ENCODE peak calls at places on chromosomes 6 and 20, in ten cellular contexts. One of them, this sample, is unnamed. For H3K36me3, the result is how much of the 10 kb centered on the place peaks cover.

GRCh38 chr6:129705212-129705611 is 4.8 kb downstream of the ARHGAP18 start:
- DNase-seq in spleen: no peak
- DNase-seq in sigmoid colon: no peak
- DNase-seq in suprapubic skin: no peak
- DNase-seq in breast epithelium: no peak
- DNase-seq in K562: peak
- DNase-seq in HCT116: no peak
- DNase-seq in endothelial cell of umbilical vein: no peak
- DNase-seq in stomach: no peak
- DNase-seq in H1: no peak
- DNase-seq in this sample: no peak

GRCh38 chr6:127319686-127320085 is 23.7 kb downstream of the ECHDC1 start:
- DNase-seq in suprapubic skin: no peak
- DNase-seq in sigmoid colon: no peak
- DNase-seq in stomach: no peak
- DNase-seq in H1: no peak
- DNase-seq in HCT116: no peak
- DNase-seq in breast epithelium: no peak
- DNase-seq in spleen: no peak
- DNase-seq in K562: no peak
- DNase-seq in endothelial cell of umbilical vein: no peak
- DNase-seq in this sample: no peak

GRCh38 chr6:111162504-111162903 is 75.2 kb downstream of the SLC16A10 start:
- DNase-seq in endothelial cell of umbilical vein: no peak
- DNase-seq in H1: no peak
- DNase-seq in HCT116: no peak
- DNase-seq in suprapubic skin: no peak
- DNase-seq in breast epithelium: no peak
- DNase-seq in spleen: no peak
- DNase-seq in stomach: no peak
- DNase-seq in sigmoid colon: no peak
- DNase-seq in K562: no peak
- DNase-seq in this sample: no peak

GRCh38 chr6:139371421-139372253 is 2.8 kb downstream of the CITED2 start:
- DNase-seq in H1: no peak
- DNase-seq in suprapubic skin: no peak
- DNase-seq in K562: no peak
- DNase-seq in stomach: no peak
- DNase-seq in sigmoid colon: no peak
- DNase-seq in breast epithelium: no peak
- DNase-seq in spleen: no peak
- DNase-seq in HCT116: no peak
- DNase-seq in endothelial cell of umbilical vein: peak
- DNase-seq in this sample: peak

GRCh38 chr6:156883497-156884252 is 106.5 kb downstream of the ARID1B start:
- DNase-seq in stomach: peak
- DNase-seq in K562: no peak
- DNase-seq in suprapubic skin: no peak
- DNase-seq in breast epithelium: no peak
- DNase-seq in H1: no peak
- DNase-seq in endothelial cell of umbilical vein: peak
- DNase-seq in spleen: no peak
- DNase-seq in sigmoid colon: no peak
- DNase-seq in HCT116: no peak
- DNase-seq in this sample: no peak

GRCh38 chr6:123994168-123994567 is 190.5 kb downstream of the NKAIN2 start:
- DNase-seq in stomach: no peak
- DNase-seq in suprapubic skin: no peak
- DNase-seq in sigmoid colon: no peak
- DNase-seq in breast epithelium: no peak
- DNase-seq in K562: no peak
- DNase-seq in HCT116: no peak
- DNase-seq in H1: no peak
- DNase-seq in spleen: no peak
- DNase-seq in endothelial cell of umbilical vein: no peak
- DNase-seq in this sample: no peak

GRCh38 chr6:136969433-136969832 is 47.3 kb downstream of the SLC35D3 start:
- DNase-seq in H1: no peak
- DNase-seq in endothelial cell of umbilical vein: no peak
- DNase-seq in K562: no peak
- DNase-seq in sigmoid colon: no peak
- DNase-seq in spleen: no peak
- DNase-seq in HCT116: no peak
- DNase-seq in breast epithelium: no peak
- DNase-seq in stomach: peak
- DNase-seq in suprapubic skin: no peak
- DNase-seq in this sample: no peak

GRCh38 chr20:24332956-24333355 is 136.5 kb upstream of the SYNDIG1 start:
- DNase-seq in breast epithelium: no peak
- DNase-seq in suprapubic skin: no peak
- DNase-seq in K562: no peak
- DNase-seq in HCT116: no peak
- DNase-seq in sigmoid colon: no peak
- DNase-seq in H1: no peak
- DNase-seq in spleen: no peak
- DNase-seq in stomach: no peak
- DNase-seq in endothelial cell of umbilical vein: no peak
- DNase-seq in this sample: no peak

GRCh38 chr6:13305256-13305650 is 23.1 kb downstream of the TBC1D7 start:
- DNase-seq in breast epithelium: no peak
- DNase-seq in endothelial cell of umbilical vein: no peak
- DNase-seq in stomach: no peak
- DNase-seq in HCT116: no peak
- DNase-seq in spleen: no peak
- DNase-seq in sigmoid colon: no peak
- DNase-seq in suprapubic skin: no peak
- DNase-seq in H1: no peak
- DNase-seq in K562: no peak
- DNase-seq in this sample: peak
- H3K36me3 ChIP-seq in breast epithelium: under half
- H3K36me3 ChIP-seq in endothelial cell of umbilical vein: under half
- H3K36me3 ChIP-seq in stomach: under half
- H3K36me3 ChIP-seq in HCT116: under half
- H3K36me3 ChIP-seq in spleen: half or more
- H3K36me3 ChIP-seq in sigmoid colon: under half
- H3K36me3 ChIP-seq in suprapubic skin: under half
- H3K36me3 ChIP-seq in H1: half or more
- H3K36me3 ChIP-seq in K562: half or more
- H3K36me3 ChIP-seq in this sample: under half

GRCh38 chr20:51493346-51493791 is 49.1 kb downstream of the NFATC2 start:
- DNase-seq in breast epithelium: no peak
- DNase-seq in spleen: no peak
- DNase-seq in suprapubic skin: no peak
- DNase-seq in endothelial cell of umbilical vein: no peak
- DNase-seq in stomach: no peak
- DNase-seq in sigmoid colon: no peak
- DNase-seq in H1: no peak
- DNase-seq in HCT116: no peak
- DNase-seq in K562: peak
- DNase-seq in this sample: no peak

GRCh38 chr20:51490635-51491034 is 51.9 kb downstream of the NFATC2 start:
- DNase-seq in K562: no peak
- DNase-seq in sigmoid colon: no peak
- DNase-seq in endothelial cell of umbilical vein: no peak
- DNase-seq in suprapubic skin: no peak
- DNase-seq in breast epithelium: no peak
- DNase-seq in H1: no peak
- DNase-seq in HCT116: no peak
- DNase-seq in spleen: peak
- DNase-seq in stomach: no peak
- DNase-seq in this sample: no peak

GRCh38 chr20:51491393-51491792 is 51.1 kb downstream of the NFATC2 start:
- DNase-seq in HCT116: no peak
- DNase-seq in spleen: peak
- DNase-seq in suprapubic skin: peak
- DNase-seq in endothelial cell of umbilical vein: no peak
- DNase-seq in H1: no peak
- DNase-seq in stomach: no peak
- DNase-seq in breast epithelium: no peak
- DNase-seq in K562: no peak
- DNase-seq in sigmoid colon: no peak
- DNase-seq in this sample: no peak

GRCh38 chr20:51494241-51495110 is 48.0 kb downstream of the NFATC2 start:
- DNase-seq in H1: no peak
- DNase-seq in spleen: no peak
- DNase-seq in sigmoid colon: no peak
- DNase-seq in breast epithelium: no peak
- DNase-seq in HCT116: no peak
- DNase-seq in endothelial cell of umbilical vein: no peak
- DNase-seq in K562: no peak
- DNase-seq in suprapubic skin: peak
- DNase-seq in stomach: no peak
- DNase-seq in this sample: no peak

DNA sequence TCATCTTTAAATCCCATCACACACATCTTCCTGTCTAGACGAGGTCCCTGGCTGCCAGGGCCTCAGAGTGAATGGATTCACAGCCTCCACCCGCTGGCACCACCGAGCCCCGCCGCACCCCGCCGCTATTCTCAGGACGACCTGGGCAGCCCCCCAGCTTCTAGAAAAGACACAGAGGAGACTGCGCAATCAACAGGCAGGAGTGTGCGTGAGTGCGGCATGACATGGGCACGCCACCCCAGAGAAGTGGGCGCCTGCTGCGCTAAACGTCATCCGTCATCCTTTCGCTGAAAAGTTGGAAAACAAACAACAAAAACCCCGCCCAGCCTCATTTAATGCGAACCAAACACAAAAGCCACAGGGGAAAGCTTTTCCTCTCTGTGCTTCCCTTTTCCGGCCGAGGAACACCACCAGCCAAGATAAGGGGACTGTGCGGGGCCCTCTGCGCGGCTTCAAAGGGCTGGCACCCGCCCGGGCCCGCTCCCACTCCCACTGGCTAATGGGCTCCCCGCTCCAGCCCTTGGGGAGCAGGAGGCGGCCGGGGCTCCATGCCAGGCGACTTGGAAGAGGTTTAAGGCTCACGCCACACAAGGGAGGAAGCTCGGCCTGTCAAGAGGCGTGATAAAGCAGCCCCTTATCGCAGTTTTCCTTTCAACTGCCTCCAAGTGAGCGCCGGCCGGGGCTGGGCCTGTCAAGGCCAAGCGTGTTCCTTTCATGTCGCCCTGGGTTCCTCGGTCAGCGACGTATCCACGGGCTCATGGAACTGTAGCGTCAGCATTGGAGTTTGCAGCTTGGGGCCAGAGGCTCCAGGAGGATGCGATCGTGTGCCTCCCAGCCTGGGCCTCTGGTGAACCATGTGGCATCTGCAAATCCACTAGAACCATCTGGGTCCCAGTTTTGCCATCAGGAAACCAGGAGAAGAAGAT is 50.1 kb downstream of the NFATC2 start:
- DNase-seq in sigmoid colon: no peak
- DNase-seq in H1: no peak
- DNase-seq in spleen: peak
- DNase-seq in breast epithelium: no peak
- DNase-seq in stomach: peak
- DNase-seq in HCT116: no peak
- DNase-seq in suprapubic skin: peak
- DNase-seq in K562: peak
- DNase-seq in endothelial cell of umbilical vein: peak
- DNase-seq in this sample: no peak
- TF ChIP-seq POLR2A in sigmoid colon: no peak
- TF ChIP-seq POLR2A in H1: no peak
- TF ChIP-seq POLR2A in spleen: no peak
- TF ChIP-seq POLR2A in breast epithelium: no peak
- TF ChIP-seq POLR2A in stomach: no peak
- TF ChIP-seq POLR2A in HCT116: no peak
- TF ChIP-seq POLR2A in suprapubic skin: no peak
- TF ChIP-seq POLR2A in K562: peak
- TF ChIP-seq POLR2A in endothelial cell of umbilical vein: no peak
- TF ChIP-seq POLR2A in this sample: no peak

DNA sequence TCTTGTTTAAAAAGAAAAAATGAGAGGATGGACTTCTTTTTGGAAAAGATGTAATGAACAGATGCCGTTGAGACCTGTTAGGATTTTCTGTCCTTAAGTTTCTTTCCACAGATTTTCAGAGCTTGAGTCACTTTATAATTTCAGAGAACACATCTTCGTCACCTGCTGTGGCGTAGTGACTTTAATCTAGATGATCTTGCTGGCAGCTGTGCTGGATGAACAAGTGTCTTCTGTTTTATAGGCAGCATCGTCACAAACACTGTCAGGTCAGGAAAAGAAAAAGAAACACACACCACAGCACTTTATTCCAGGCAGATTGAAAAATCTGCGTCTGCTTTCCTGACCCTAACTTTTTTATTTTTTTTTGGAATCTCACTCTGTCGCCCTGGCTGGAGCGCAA is 35.7 kb upstream of the GCNT2 start:
- DNase-seq in H1: no peak
- DNase-seq in K562: no peak
- DNase-seq in sigmoid colon: no peak
- DNase-seq in HCT116: no peak
- DNase-seq in endothelial cell of umbilical vein: no peak
- DNase-seq in spleen: no peak
- DNase-seq in breast epithelium: no peak
- DNase-seq in suprapubic skin: no peak
- DNase-seq in stomach: no peak
- DNase-seq in this sample: no peak
- TF ChIP-seq POLR2AphosphoS5 in H1: no peak
- TF ChIP-seq POLR2AphosphoS5 in K562: no peak
- TF ChIP-seq POLR2AphosphoS5 in sigmoid colon: no peak
- TF ChIP-seq POLR2AphosphoS5 in HCT116: no peak
- TF ChIP-seq POLR2AphosphoS5 in endothelial cell of umbilical vein: no peak
- TF ChIP-seq POLR2AphosphoS5 in spleen: no peak
- TF ChIP-seq POLR2AphosphoS5 in breast epithelium: no peak
- TF ChIP-seq POLR2AphosphoS5 in suprapubic skin: no peak
- TF ChIP-seq POLR2AphosphoS5 in stomach: no peak
- TF ChIP-seq POLR2AphosphoS5 in this sample: no peak

GRCh38 chr6:158080849-158081656 is 87.0 kb downstream of the SERAC1 start:
- DNase-seq in HCT116: no peak
- DNase-seq in sigmoid colon: no peak
- DNase-seq in endothelial cell of umbilical vein: no peak
- DNase-seq in stomach: no peak
- DNase-seq in spleen: no peak
- DNase-seq in breast epithelium: no peak
- DNase-seq in K562: no peak
- DNase-seq in H1: no peak
- DNase-seq in suprapubic skin: peak
- DNase-seq in this sample: peak

GRCh38 chr6:158073776-158074175 is 92.1 kb downstream of the SYNJ2 start:
- DNase-seq in breast epithelium: no peak
- DNase-seq in H1: no peak
- DNase-seq in HCT116: no peak
- DNase-seq in spleen: no peak
- DNase-seq in K562: no peak
- DNase-seq in endothelial cell of umbilical vein: no peak
- DNase-seq in sigmoid colon: no peak
- DNase-seq in stomach: no peak
- DNase-seq in suprapubic skin: no peak
- DNase-seq in this sample: no peak

GRCh38 chr6:158081657-158081935 is 86.5 kb downstream of the SERAC1 start:
- DNase-seq in endothelial cell of umbilical vein: no peak
- DNase-seq in breast epithelium: no peak
- DNase-seq in HCT116: no peak
- DNase-seq in sigmoid colon: no peak
- DNase-seq in H1: no peak
- DNase-seq in stomach: no peak
- DNase-seq in suprapubic skin: peak
- DNase-seq in K562: no peak
- DNase-seq in spleen: no peak
- DNase-seq in this sample: no peak

GRCh38 chr6:158076548-158076947 is 91.5 kb downstream of the SERAC1 start:
- DNase-seq in sigmoid colon: no peak
- DNase-seq in K562: no peak
- DNase-seq in endothelial cell of umbilical vein: no peak
- DNase-seq in suprapubic skin: no peak
- DNase-seq in HCT116: no peak
- DNase-seq in H1: no peak
- DNase-seq in breast epithelium: no peak
- DNase-seq in stomach: no peak
- DNase-seq in spleen: no peak
- DNase-seq in this sample: no peak

DNA sequence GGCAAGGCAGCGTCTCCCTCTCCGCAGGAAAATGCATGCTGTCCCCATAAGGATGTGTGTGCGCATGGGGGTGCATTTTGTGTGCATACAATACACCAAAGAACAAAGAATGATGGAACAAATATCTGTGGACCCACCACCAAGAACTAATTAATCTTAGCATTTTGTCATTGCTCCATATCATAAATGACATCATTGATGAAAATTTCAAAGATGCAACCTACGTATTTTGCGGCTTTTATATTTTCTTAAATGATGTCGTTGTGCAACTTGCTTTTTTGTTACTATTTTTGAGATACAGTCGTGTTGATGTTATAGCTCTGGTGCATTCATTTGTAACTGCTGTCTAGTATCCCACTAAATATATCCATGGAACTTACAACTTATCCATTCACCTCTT is 89.7 kb downstream of the SERAC1 start:
- DNase-seq in K562: no peak
- DNase-seq in stomach: no peak
- DNase-seq in H1: no peak
- DNase-seq in sigmoid colon: no peak
- DNase-seq in endothelial cell of umbilical vein: no peak
- DNase-seq in breast epithelium: no peak
- DNase-seq in HCT116: no peak
- DNase-seq in suprapubic skin: no peak
- DNase-seq in spleen: no peak
- DNase-seq in this sample: no peak
- H3K36me3 ChIP-seq in K562: half or more
- H3K36me3 ChIP-seq in stomach: under half
- H3K36me3 ChIP-seq in H1: under half
- H3K36me3 ChIP-seq in sigmoid colon: under half
- H3K36me3 ChIP-seq in endothelial cell of umbilical vein: under half
- H3K36me3 ChIP-seq in breast epithelium: under half
- H3K36me3 ChIP-seq in HCT116: under half
- H3K36me3 ChIP-seq in suprapubic skin: half or more
- H3K36me3 ChIP-seq in spleen: half or more
- H3K36me3 ChIP-seq in this sample: half or more